ENCODE peak calls at places on chromosomes 11 and 22, in seven cellular contexts. D is AG04450, Y is sigmoid colon, E is heart right ventricle, I is aorta, H is A549, L is upper lobe of left lung. T is an unnamed sample.

GRCh38 chr11:66543263-66544107 is 2.4 kb downstream of the ZDHHC24 start:
- DNase-seq in Y (no peak), H (no peak), L (peak; percentile 89), D (no peak), E (peak; percentile 52), I (peak; percentile 71), T (peak; percentile 47)

GRCh38 chr11:11347583-11347982 is 5.5 kb downstream of the CSNK2A3 start:
- DNase-seq in D (no peak), Y (peak; percentile 74), L (no peak), H (no peak), E (peak; percentile 36), I (peak; percentile 59), T (no peak)

GRCh38 chr22:38820021-38820420 is 23.8 kb downstream of the NPTXR start:
- DNase-seq in E (no peak), Y (no peak), L (no peak), D (no peak), H (no peak), I (no peak), T (no peak)

GRCh38 chr11:10653242-10653641 is 40.3 kb downstream of the IRAG1 start:
- DNase-seq in Y (no peak), D (no peak), I (no peak), H (no peak), E (no peak), L (no peak), T (no peak)

GRCh38 chr11:126476977-126477376 is 121.5 kb downstream of the ST3GAL4 start:
- DNase-seq in L (no peak), H (no peak), Y (no peak), E (no peak), I (no peak), D (no peak), T (no peak)

GRCh38 chr22:42626951-42627625 is 12.4 kb upstream of the POLDIP3 start:
- DNase-seq in L (peak; percentile 65), H (no peak), D (no peak), Y (no peak), E (peak; percentile 9), I (no peak), T (no peak)

GRCh38 chr11:827146-827860 is 416 bp upstream of the CRACR2B start:
- DNase-seq in I (no peak), H (no peak), L (peak; percentile 91), Y (no peak), D (no peak), E (peak; percentile 56), T (no peak)

GRCh38 chr11:16767137-16767536 is 28.7 kb downstream of the C11orf58 start:
- DNase-seq in E (no peak), I (no peak), D (no peak), Y (no peak), H (no peak), L (no peak), T (no peak)

GRCh38 chr22:44218071-44218470 is 37.3 kb downstream of the PARVG start:
- DNase-seq in D (no peak), Y (no peak), I (no peak), L (no peak), E (no peak), H (no peak), T (no peak)

GRCh38 chr11:98365941-98366340 is 654.8 kb upstream of the CNTN5 start:
- DNase-seq in I (no peak), D (no peak), L (no peak), Y (no peak), E (no peak), H (no peak), T (no peak)
- H3K9me3 ChIP-seq in I (no peaks in the 10 kb centered on the region), D (peaks cover 9% of the 10 kb centered on the region), L (no peaks in the 10 kb centered on the region), Y (no peaks in the 10 kb centered on the region), E (no peaks in the 10 kb centered on the region), H (no peaks in the 10 kb centered on the region), T (no peaks in the 10 kb centered on the region)

DNA sequence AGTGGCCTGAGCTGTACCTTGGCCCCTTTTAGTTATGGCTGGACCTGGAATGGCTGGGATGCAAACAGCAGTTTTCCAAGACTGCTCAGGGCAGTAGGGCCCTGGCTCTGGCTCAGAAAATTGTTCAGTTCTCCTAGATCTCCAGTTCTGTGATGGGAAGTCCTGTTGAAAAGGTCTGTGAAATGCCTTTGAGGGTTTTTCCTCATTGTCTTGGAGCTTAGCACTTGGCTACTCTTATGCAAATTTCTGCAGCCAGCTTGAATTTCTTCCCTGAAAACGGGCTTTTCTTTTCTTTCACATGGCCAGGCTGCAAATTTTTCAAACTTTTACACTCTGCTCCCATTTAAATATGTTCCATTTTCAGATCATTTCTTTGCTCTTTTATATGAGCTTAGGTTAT is 33.2 kb downstream of the OR4A15 start:
- DNase-seq in D (no peak), L (no peak), H (no peak), Y (no peak), E (no peak), I (no peak), T (no peak)
- H3K9me3 ChIP-seq in D (peaks cover 13% of the 10 kb centered on the region), L (no peaks in the 10 kb centered on the region), H (no peaks in the 10 kb centered on the region), Y (no peaks in the 10 kb centered on the region), E (no peaks in the 10 kb centered on the region), I (peaks cover 1% of the 10 kb centered on the region), T (peaks cover 3% of the 10 kb centered on the region)

GRCh38 chr22:48245119-48245485 is 1482.7 kb downstream of the TBC1D22A start:
- DNase-seq in D (no peak), L (no peak), E (no peak), Y (peak; percentile 32), H (no peak), I (no peak), T (no peak)
- H3K9me3 ChIP-seq in D (peaks cover 86% of the 10 kb centered on the region), L (no peaks in the 10 kb centered on the region), E (no peaks in the 10 kb centered on the region), Y (no peaks in the 10 kb centered on the region), H (no peaks in the 10 kb centered on the region), I (peaks cover 2% of the 10 kb centered on the region), T (no peaks in the 10 kb centered on the region)

GRCh38 chr11:75856912-75857311 is 41.9 kb downstream of the UVRAG start:
- DNase-seq in I (no peak), H (no peak), D (no peak), E (no peak), L (no peak), Y (no peak), T (no peak)

GRCh38 chr11:75858042-75858441 is 43.0 kb downstream of the UVRAG start:
- DNase-seq in H (no peak), I (no peak), D (no peak), Y (no peak), L (no peak), E (no peak), T (no peak)

GRCh38 chr11:75862437-75862836 is 47.4 kb downstream of the UVRAG start:
- DNase-seq in H (no peak), E (no peak), D (no peak), I (no peak), Y (no peak), L (no peak), T (no peak)

GRCh38 chr11:75858613-75859012 is 43.6 kb downstream of the UVRAG start:
- DNase-seq in D (no peak), L (no peak), H (no peak), Y (no peak), I (no peak), E (no peak), T (no peak)

GRCh38 chr11:75859614-75860013 is 44.6 kb downstream of the UVRAG start:
- DNase-seq in Y (no peak), E (no peak), D (no peak), H (no peak), L (no peak), I (no peak), T (no peak)
- H3K9me3 ChIP-seq in Y (no peaks in the 10 kb centered on the region), E (no peaks in the 10 kb centered on the region), D (no peaks in the 10 kb centered on the region), H (no peaks in the 10 kb centered on the region), L (no peaks in the 10 kb centered on the region), I (no peaks in the 10 kb centered on the region), T (no peaks in the 10 kb centered on the region)

DNA sequence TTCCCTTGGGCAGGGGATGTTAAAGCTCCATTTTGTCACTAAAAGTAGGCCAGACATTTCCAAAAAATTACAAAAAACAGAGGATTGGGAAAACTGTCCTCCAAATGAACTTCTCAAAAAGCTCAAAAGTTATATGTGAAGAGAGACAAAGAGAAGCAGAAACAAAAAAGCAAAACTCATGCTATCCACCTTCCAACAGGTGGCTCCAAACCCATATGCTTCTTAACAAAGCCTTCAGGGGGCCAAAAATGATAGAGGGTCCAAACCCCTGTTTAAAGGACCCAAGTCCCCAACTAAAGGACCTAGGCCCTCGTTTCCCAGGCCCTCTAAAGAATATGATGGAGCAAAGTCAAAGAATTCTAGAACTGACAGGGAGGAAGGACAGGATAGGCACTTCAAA is 146.7 kb downstream of the AASDHPPT start:
- DNase-seq in H (no peak), D (no peak), E (no peak), Y (no peak), L (no peak), I (no peak), T (no peak)
- H3K9me3 ChIP-seq in H (peaks cover 4% of the 10 kb centered on the region), D (peaks cover 14% of the 10 kb centered on the region), E (no peaks in the 10 kb centered on the region), Y (peaks cover 7% of the 10 kb centered on the region), L (peaks cover 11% of the 10 kb centered on the region), I (peaks cover 11% of the 10 kb centered on the region), T (no peaks in the 10 kb centered on the region)